ENCODE peak calls at places on chromosomes 13 and 19, in ten cellular contexts. J is MM.1S; A is sigmoid colon; W is naive thymus-derived CD4-positive, alpha-beta T cell; N is pancreas; X is HCT116; I is adrenal gland; R is CD8-positive, alpha-beta memory T cell; T is ascending aorta; Z is mesendoderm. Y is an unnamed sample.
A peak's percentile ranks its signal among the peaks of the same experiment; 100 is the strongest.

GRCh38 chr19:53867225-53868090 is at the start of gene MYADM:
- DNase-seq in J (no peak), A (peak; percentile 100), W (peak; percentile 100), N (peak; percentile 99), X (peak; percentile 95), I (peak; percentile 93), R (peak; percentile 100), T (peak; percentile 99), Z (peak; percentile 100), Y (peak; percentile 100)

GRCh38 chr19:1177322-1178114 is 3.5 kb upstream of the SBNO2 start:
- DNase-seq in J (peak; percentile 2), A (peak; percentile 81), W (no peak), N (no peak), X (peak; percentile 61), I (no peak), R (no peak), T (no peak), Z (peak; percentile 65), Y (no peak)

GRCh38 chr13:76293346-76293745 is 592.9 kb downstream of the KCTD12 start:
- DNase-seq in J (no peak), A (no peak), W (no peak), N (no peak), X (no peak), I (no peak), R (no peak), T (no peak), Z (no peak), Y (no peak)

GRCh38 chr13:29428310-29428991 is 167.0 kb downstream of the SLC7A1 start:
- DNase-seq in J (no peak), A (no peak), W (no peak), N (no peak), X (peak; percentile 6), I (no peak), R (no peak), T (no peak), Z (peak; percentile 88), Y (no peak)

GRCh38 chr13:44710576-44710975 is 134.4 kb upstream of the TSC22D1 start:
- DNase-seq in J (no peak), A (no peak), W (no peak), N (no peak), X (peak; percentile 73), I (no peak), R (no peak), T (no peak), Z (peak; percentile 44), Y (no peak)

GRCh38 chr19:23823952-23824389 is 65.3 kb upstream of the ZNF681 start:
- DNase-seq in J (peak; percentile 89), A (no peak), W (no peak), N (no peak), X (no peak), I (peak; percentile 24), R (no peak), T (no peak), Z (peak; percentile 87), Y (no peak)

GRCh38 chr19:13234518-13234917 is 84.3 kb downstream of the IER2 start:
- DNase-seq in J (peak; percentile 15), A (no peak), W (peak; percentile 46), N (peak; percentile 56), X (peak; percentile 33), I (no peak), R (peak; percentile 83), T (no peak), Z (peak; percentile 81), Y (peak; percentile 60)

GRCh38 chr13:79485014-79485441 is 4.1 kb downstream of the NDFIP2 start:
- DNase-seq in J (no peak), A (no peak), W (no peak), N (no peak), X (no peak), I (peak; percentile 36), R (no peak), T (no peak), Z (peak; percentile 57), Y (no peak)

DNA sequence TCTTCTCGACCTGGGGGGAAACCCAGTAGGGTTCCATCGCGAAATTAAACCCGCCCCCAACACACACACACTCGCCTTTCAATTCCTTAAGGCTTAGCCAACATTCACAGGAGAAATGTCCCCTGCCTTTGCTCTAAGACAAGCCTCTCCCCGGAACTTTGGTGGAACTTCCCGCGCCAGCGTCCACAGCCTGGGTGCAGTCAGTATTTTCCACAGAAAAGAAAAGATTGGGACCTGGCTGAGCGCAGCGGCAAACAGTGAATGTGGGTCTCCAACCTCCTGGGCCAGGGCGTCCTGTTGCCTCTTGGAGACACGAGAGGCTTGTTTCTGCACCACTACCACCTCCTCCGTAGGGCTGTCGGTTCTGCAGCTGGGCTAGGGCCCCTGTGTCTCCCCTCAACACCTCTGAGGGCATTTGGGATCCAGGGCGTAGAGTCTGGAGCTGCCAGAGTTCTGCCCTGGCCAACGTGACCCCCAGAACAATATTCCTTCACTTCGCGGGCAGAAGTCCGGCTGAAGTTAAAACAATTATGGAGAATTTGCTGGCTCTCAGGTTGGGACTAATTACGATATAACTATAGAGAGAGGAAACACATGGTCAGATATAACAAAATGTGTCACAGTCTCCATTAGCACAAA is 3.3 kb downstream of the PDX1 start:
- DNase-seq in J (no peak), A (no peak), W (no peak), N (no peak), X (no peak), I (no peak), R (no peak), T (no peak), Z (no peak), Y (no peak)
- H3K27me3 ChIP-seq in J (peaks cover 33% of the 10 kb centered on the region), A (peaks cover 81% of the 10 kb centered on the region), W (peaks cover 18% of the 10 kb centered on the region), N (no peaks in the 10 kb centered on the region), X (no peaks in the 10 kb centered on the region), I (peaks cover 98% of the 10 kb centered on the region), R (peaks cover 54% of the 10 kb centered on the region), T (peaks cover 58% of the 10 kb centered on the region), Z (peaks cover 92% of the 10 kb centered on the region), Y (peaks cover 36% of the 10 kb centered on the region)

DNA sequence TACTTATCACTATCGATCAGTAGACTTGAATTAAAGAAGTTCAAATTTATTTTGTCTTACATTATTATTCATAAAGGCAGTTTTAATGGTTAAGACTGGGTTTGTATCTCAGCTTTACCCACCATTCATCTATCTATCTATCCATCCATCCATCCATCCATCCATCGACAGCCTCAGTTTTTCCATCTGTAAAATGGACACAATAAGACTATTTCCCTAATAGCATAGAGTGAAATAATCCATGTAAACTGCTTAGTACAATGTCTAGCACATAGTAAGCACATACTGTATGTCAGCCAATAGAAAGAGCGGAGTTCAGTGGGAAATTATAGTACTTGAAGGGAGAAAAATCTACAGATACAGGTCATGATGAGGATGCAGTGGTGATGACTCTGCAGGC is 37.3 kb upstream of the TM9SF2 start:
- DNase-seq in J (no peak), A (no peak), W (no peak), N (no peak), X (no peak), I (no peak), R (no peak), T (no peak), Z (no peak), Y (no peak)
- H3K27ac ChIP-seq in J (no peak overlapping the region), A (no peak overlapping the region), W (peak overlapping the region; percentile 60), N (no peak overlapping the region), X (no peak overlapping the region), I (no peak overlapping the region), R (no peak overlapping the region), T (no peak overlapping the region), Z (no peak overlapping the region), Y (peak overlapping the region; percentile 80)

GRCh38 chr19:19224150-19224851 is 12.5 kb downstream of the NCAN start:
- DNase-seq in J (no peak), A (no peak), W (no peak), N (no peak), X (no peak), I (no peak), R (no peak), T (no peak), Z (no peak), Y (no peak)

GRCh38 chr19:19224852-19225494 is 13.2 kb downstream of the NCAN start:
- DNase-seq in J (peak; percentile 56), A (no peak), W (peak; percentile 77), N (peak; percentile 74), X (peak; percentile 85), I (peak; percentile 79), R (peak; percentile 86), T (no peak), Z (peak; percentile 94), Y (peak; percentile 62)

GRCh38 chr19:19226663-19227062 is 14.9 kb downstream of the NCAN start:
- DNase-seq in J (no peak), A (no peak), W (no peak), N (no peak), X (no peak), I (no peak), R (no peak), T (no peak), Z (no peak), Y (no peak)

GRCh38 chr19:19227217-19227616 is 15.5 kb downstream of the NCAN start:
- DNase-seq in J (no peak), A (no peak), W (no peak), N (no peak), X (no peak), I (no peak), R (no peak), T (no peak), Z (no peak), Y (no peak)

GRCh38 chr19:19226204-19226603 is 14.4 kb downstream of the NCAN start:
- DNase-seq in J (no peak), A (no peak), W (no peak), N (no peak), X (no peak), I (no peak), R (no peak), T (no peak), Z (no peak), Y (no peak)
- H3K27me3 ChIP-seq in J (peaks cover 76% of the 10 kb centered on the region), A (peaks cover 16% of the 10 kb centered on the region), W (no peaks in the 10 kb centered on the region), N (no peaks in the 10 kb centered on the region), X (peaks cover 6% of the 10 kb centered on the region), I (peaks cover 14% of the 10 kb centered on the region), R (no peaks in the 10 kb centered on the region), T (peaks cover 6% of the 10 kb centered on the region), Z (peaks cover 2% of the 10 kb centered on the region), Y (peaks cover 3% of the 10 kb centered on the region)

GRCh38 chr13:113902956-113903355 is 39.1 kb upstream of the GAS6 start:
- DNase-seq in J (peak; percentile 5), A (no peak), W (no peak), N (no peak), X (no peak), I (no peak), R (no peak), T (no peak), Z (no peak), Y (no peak)

GRCh38 chr13:113904411-113904810 is 40.5 kb upstream of the GAS6 start:
- DNase-seq in J (peak; percentile 77), A (no peak), W (peak; percentile 12), N (no peak), X (no peak), I (peak; percentile 41), R (no peak), T (no peak), Z (peak; percentile 67), Y (peak; percentile 33)

GRCh38 chr13:113902536-113902935 is 38.7 kb upstream of the GAS6 start:
- DNase-seq in J (peak; percentile 3), A (no peak), W (no peak), N (no peak), X (no peak), I (no peak), R (no peak), T (no peak), Z (no peak), Y (no peak)

GRCh38 chr13:113903912-113904311 is 40.0 kb upstream of the GAS6 start:
- DNase-seq in J (peak; percentile 5), A (no peak), W (no peak), N (no peak), X (no peak), I (no peak), R (no peak), T (no peak), Z (no peak), Y (no peak)

DNA sequence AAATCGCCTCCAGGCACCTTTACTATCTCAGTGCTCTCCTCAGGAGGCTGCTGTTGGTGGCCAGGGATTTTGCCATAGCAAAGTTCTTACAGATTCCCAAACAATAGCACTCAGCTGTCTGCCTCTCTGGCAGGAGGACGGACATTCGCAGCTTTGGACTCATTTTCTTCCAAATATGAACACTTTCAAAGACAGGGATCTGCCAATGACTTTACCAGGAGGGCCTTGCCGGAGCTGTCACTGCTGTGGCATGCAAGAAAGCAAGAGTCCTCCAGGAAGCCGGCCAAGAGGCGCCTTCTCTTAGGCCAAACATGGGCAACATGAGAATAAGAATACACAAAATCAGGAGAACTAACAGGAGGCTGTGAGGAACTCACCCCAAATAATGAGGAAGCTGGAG is 39.5 kb upstream of the GAS6 start:
- DNase-seq in J (no peak), A (no peak), W (no peak), N (no peak), X (no peak), I (no peak), R (no peak), T (no peak), Z (no peak), Y (no peak)
- H3K27ac ChIP-seq in J (no peak overlapping the region), A (peak overlapping the region; percentile 68), W (no peak overlapping the region), N (no peak overlapping the region), X (no peak overlapping the region), I (no peak overlapping the region), R (no peak overlapping the region), T (peak overlapping the region; percentile 83), Z (no peak overlapping the region), Y (no peak overlapping the region)